ENCODE peak calls at places on chromosomes 3 and 15, in ten cellular contexts. I is activated CD4-positive, alpha-beta T cell treated with anti-CD3 and anti-CD28 coated beads, Interleukin-2, amount 10 ng/mL, durations not matched to agents 7 days and 5 days; M is skeletal muscle cell; L is heart right ventricle; D is LoVo; R is WERI-Rb-1; U is NCI-H1105 treated with DMSO at 0.1 percent for 48 hours; J is left cardiac atrium; W is pons; N is AG04450. Y is an unnamed sample.
A peak's percentile ranks its signal among the peaks of the same experiment; 100 is the strongest.

GRCh38 chr3:102205647-102206046 is 229.2 kb upstream of the ZPLD1 start:
- DNase-seq in I (no peak), M (no peak), L (no peak), D (no peak), R (no peak), U (no peak), J (no peak), W (peak; percentile 53), N (no peak), Y (no peak)

GRCh38 chr15:100533934-100534333 is 5.2 kb upstream of the CERS3 start:
- DNase-seq in I (no peak), M (no peak), L (no peak), D (no peak), R (no peak), U (no peak), J (no peak), W (no peak), N (no peak), Y (no peak)

GRCh38 chr3:1971780-1972179 is 126.9 kb upstream of the CNTN4 start:
- DNase-seq in I (no peak), M (peak; percentile 6), L (no peak), D (no peak), R (no peak), U (no peak), J (no peak), W (no peak), N (no peak), Y (no peak)

GRCh38 chr3:143657391-143657790 is 190.9 kb downstream of the SLC9A9 start:
- DNase-seq in I (no peak), M (no peak), L (no peak), D (no peak), R (no peak), U (no peak), J (no peak), W (no peak), N (no peak), Y (no peak)

GRCh38 chr15:69557340-69558137 is 104.9 kb downstream of the RPLP1 start:
- DNase-seq in I (no peak), M (peak; percentile 74), L (no peak), D (peak; percentile 96), R (peak; percentile 66), U (peak; percentile 90), J (no peak), W (no peak), N (peak; percentile 75), Y (no peak)

GRCh38 chr3:4528802-4529201 is 35.7 kb downstream of the ITPR1 start:
- DNase-seq in I (no peak), M (no peak), L (no peak), D (no peak), R (no peak), U (no peak), J (peak; percentile 40), W (no peak), N (no peak), Y (no peak)

GRCh38 chr3:62467936-62468722 is 94.8 kb upstream of the FEZF2 start:
- DNase-seq in I (no peak), M (no peak), L (no peak), D (no peak), R (no peak), U (no peak), J (no peak), W (no peak), N (no peak), Y (no peak)

GRCh38 chr3:5310509-5310908 is 123.0 kb downstream of the EDEM1 start:
- DNase-seq in I (no peak), M (no peak), L (no peak), D (no peak), R (no peak), U (no peak), J (no peak), W (no peak), N (no peak), Y (no peak)

GRCh38 chr3:19348929-19349564 is 200.7 kb downstream of the KCNH8 start:
- DNase-seq in I (peak; percentile 12), M (no peak), L (no peak), D (peak; percentile 36), R (no peak), U (no peak), J (no peak), W (peak; percentile 19), N (no peak), Y (no peak)

Y was measured in GF-D8.